ENCODE peak calls at places on chromosomes 13 and 19, in eight cellular contexts. Q is PC-3, M is psoas muscle, P is body of pancreas, C is AG10803, O is pancreas, I is lower leg skin, H is tibial nerve. K is an unnamed sample.

GRCh38 chr13:35475131-35475959 is 1.1 kb downstream of the MAB21L1 start:
- DNase-seq in P (no peak), O (no peak), M (peak), Q (no peak), I (no peak), H (peak), C (peak), K (no peak)

GRCh38 chr13:20405691-20406090 is 120.0 kb downstream of the CRYL1 start:
- DNase-seq in Q (no peak), P (no peak), O (no peak), H (no peak), M (no peak), I (peak), C (no peak), K (no peak)

GRCh38 chr19:34589730-34590129 is 87.2 kb downstream of the SCGB2B2 start:
- DNase-seq in P (peak), I (no peak), O (peak), Q (no peak), M (no peak), H (no peak), C (no peak), K (no peak)

GRCh38 chr13:27476943-27477681 is 26.7 kb upstream of the MTIF3 start:
- DNase-seq in Q (peak), M (no peak), I (no peak), P (peak), C (peak), H (no peak), O (peak), K (peak)

GRCh38 chr13:97276862-97277269 is 54.7 kb downstream of the MBNL2 start:
- DNase-seq in C (no peak), P (no peak), Q (no peak), I (no peak), O (no peak), M (no peak), H (no peak), K (no peak)

GRCh38 chr13:114034481-114034891 is 60.6 kb upstream of the C13orf46 start:
- DNase-seq in P (no peak), H (no peak), Q (no peak), C (no peak), I (no peak), O (no peak), M (no peak), K (no peak)

GRCh38 chr13:111166882-111167281 is 51.8 kb downstream of the ARHGEF7 start:
- DNase-seq in H (no peak), O (no peak), P (no peak), M (no peak), Q (no peak), I (no peak), C (no peak), K (no peak)

GRCh38 chr13:27952931-27953670 is 16.0 kb downstream of the CDX2 start:
- DNase-seq in O (peak), M (no peak), I (no peak), H (no peak), P (peak), C (no peak), Q (no peak), K (peak)

GRCh38 chr19:38640368-38640767 is 7.1 kb upstream of the ACTN4 start:
- DNase-seq in O (no peak), I (no peak), M (no peak), Q (no peak), P (no peak), C (no peak), H (no peak), K (no peak)

GRCh38 chr13:107866007-107866665 is 349.2 kb downstream of the LIG4 start:
- DNase-seq in O (no peak), M (no peak), P (peak), I (no peak), H (no peak), Q (peak), C (peak), K (peak)

GRCh38 chr13:37942929-37943328 is 73.4 kb upstream of the TRPC4 start:
- DNase-seq in C (no peak), H (no peak), Q (no peak), I (no peak), P (no peak), O (no peak), M (no peak), K (no peak)

GRCh38 chr19:10001899-10002298 is 8.4 kb downstream of the COL5A3 start:
- DNase-seq in O (peak), H (no peak), Q (peak), M (peak), C (peak), I (no peak), P (peak), K (peak)

GRCh38 chr13:36026556-36026955 is 104.6 kb downstream of the DCLK1 start:
- DNase-seq in H (no peak), Q (no peak), I (no peak), M (no peak), P (no peak), O (no peak), C (no peak), K (no peak)

GRCh38 chr13:73290844-73291243 is 232.0 kb downstream of the KLF5 start:
- DNase-seq in P (no peak), H (no peak), C (no peak), Q (no peak), I (no peak), M (no peak), O (no peak), K (no peak)

GRCh38 chr13:45370922-45371406 is 30.0 kb upstream of the TPT1 start:
- DNase-seq in M (peak), C (peak), I (peak), O (peak), Q (peak), H (peak), P (peak), K (no peak)

GRCh38 chr13:94825507-94825906 is 113.2 kb upstream of the SOX21 start:
- DNase-seq in M (peak), I (no peak), Q (no peak), P (peak), O (peak), C (peak), H (peak), K (no peak)

GRCh38 chr13:83297591-83298305 is 584.5 kb downstream of the SLITRK1 start:
- DNase-seq in M (peak), Q (no peak), I (no peak), O (no peak), P (no peak), C (peak), H (no peak), K (no peak)

GRCh38 chr13:97535619-97536018 is 101.7 kb downstream of the RAP2A start:
- DNase-seq in H (no peak), P (no peak), O (no peak), Q (peak), I (no peak), M (no peak), C (peak), K (no peak)

GRCh38 chr13:63307239-63307638 is 1891.6 kb upstream of the PCDH20 start:
- DNase-seq in H (no peak), Q (peak), C (no peak), I (no peak), O (peak), M (no peak), P (peak), K (no peak)

GRCh38 chr19:55342044-55342531 is 2.4 kb downstream of the KMT5C start:
- DNase-seq in O (no peak), Q (no peak), H (no peak), P (no peak), C (no peak), M (no peak), I (no peak), K (no peak)

GRCh38 chr13:41263261-41263971 is at the start of gene MTRF1:
- DNase-seq in O (peak), Q (peak), P (peak), M (peak), H (peak), I (peak), C (peak), K (peak)

GRCh38 chr13:23771966-23772365 is 117.2 kb downstream of the MIPEP start:
- DNase-seq in I (no peak), O (no peak), H (no peak), Q (peak), C (peak), P (no peak), M (no peak), K (no peak)

GRCh38 chr13:56561327-56561726 is 579.4 kb upstream of the PRR20A start:
- DNase-seq in Q (peak), O (no peak), C (no peak), I (no peak), M (no peak), P (no peak), H (no peak), K (no peak)

GRCh38 chr13:78401833-78402232 is 201.5 kb downstream of the POU4F1 start:
- DNase-seq in Q (no peak), I (no peak), P (no peak), C (no peak), M (no peak), H (no peak), O (no peak), K (no peak)

GRCh38 chr19:34837262-34837661 is 64.2 kb upstream of the ZNF599 start:
- DNase-seq in Q (no peak), M (peak), H (no peak), O (peak), P (peak), C (no peak), I (no peak), K (no peak)

GRCh38 chr19:13163609-13164364 is 13.6 kb downstream of the IER2 start:
- DNase-seq in O (peak), I (peak), H (peak), M (peak), C (peak), Q (peak), P (peak), K (peak)

GRCh38 chr13:32504263-32504662 is 34.3 kb downstream of the N4BP2L2 start:
- DNase-seq in Q (no peak), C (no peak), O (no peak), P (no peak), M (no peak), I (no peak), H (no peak), K (no peak)

GRCh38 chr19:17266589-17266974 is 661 bp upstream of the BABAM1 start:
- DNase-seq in Q (no peak), I (no peak), H (no peak), M (no peak), O (no peak), C (no peak), P (no peak), K (no peak)

GRCh38 chr19:13001502-13002388 is 6.5 kb downstream of the NFIX start:
- DNase-seq in I (no peak), M (peak), O (peak), H (no peak), Q (no peak), P (no peak), C (peak), K (no peak)

GRCh38 chr13:21691500-21691899 is 20.6 kb downstream of the FGF9 start:
- DNase-seq in C (no peak), H (no peak), P (no peak), M (no peak), O (no peak), I (no peak), Q (no peak), K (no peak)

GRCh38 chr19:14059093-14059480 is 2.8 kb downstream of the PALM3 start:
- DNase-seq in I (peak), Q (no peak), M (peak), H (no peak), O (no peak), C (no peak), P (no peak), K (no peak)

GRCh38 chr13:59176775-59177174 is 987.0 kb downstream of the DIAPH3 start:
- DNase-seq in I (no peak), C (no peak), H (no peak), M (no peak), O (no peak), Q (peak), P (no peak), K (no peak)

GRCh38 chr19:10325732-10326131 is 7.6 kb downstream of the RAVER1 start:
- DNase-seq in P (no peak), H (no peak), C (no peak), O (no peak), M (no peak), I (no peak), Q (no peak), K (no peak)

GRCh38 chr19:8826371-8826770 is 5.7 kb downstream of the ZNF558 start:
- DNase-seq in H (no peak), I (peak), O (no peak), M (no peak), P (no peak), Q (peak), C (no peak), K (peak)

DNA sequence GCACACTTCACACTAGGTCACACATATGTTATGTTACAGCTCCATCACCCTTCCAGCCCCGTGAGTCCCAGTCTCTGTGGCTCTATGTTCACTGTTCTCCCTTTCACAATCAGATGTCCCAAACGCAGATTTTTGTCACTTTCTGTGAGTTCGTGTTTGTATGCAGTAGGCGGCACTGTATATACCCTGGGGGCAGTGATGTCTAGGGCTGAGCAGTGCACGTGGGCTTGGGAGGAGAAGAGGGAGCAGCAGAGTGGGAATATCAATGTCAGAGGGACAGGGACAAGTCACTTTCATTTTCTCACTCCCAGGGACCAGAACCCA is 22.0 kb downstream of the PSG1 start:
- DNase-seq in H (no peak), I (no peak), O (no peak), P (no peak), C (no peak), M (no peak), Q (no peak), K (no peak)
- TF ChIP-seq CTCF in H (no peak), I (no peak), O (no peak), P (no peak), C (no peak), M (no peak), Q (peak), K (no peak)

GRCh38 chr19:52749780-52750179 is 14.9 kb upstream of the ZNF611 start:
- DNase-seq in I (no peak), C (no peak), Q (no peak), P (no peak), M (no peak), O (no peak), H (no peak), K (no peak)

GRCh38 chr19:52742516-52742915 is 7.7 kb upstream of the ZNF611 start:
- DNase-seq in Q (no peak), I (no peak), M (no peak), H (no peak), C (no peak), O (no peak), P (no peak), K (no peak)

DNA sequence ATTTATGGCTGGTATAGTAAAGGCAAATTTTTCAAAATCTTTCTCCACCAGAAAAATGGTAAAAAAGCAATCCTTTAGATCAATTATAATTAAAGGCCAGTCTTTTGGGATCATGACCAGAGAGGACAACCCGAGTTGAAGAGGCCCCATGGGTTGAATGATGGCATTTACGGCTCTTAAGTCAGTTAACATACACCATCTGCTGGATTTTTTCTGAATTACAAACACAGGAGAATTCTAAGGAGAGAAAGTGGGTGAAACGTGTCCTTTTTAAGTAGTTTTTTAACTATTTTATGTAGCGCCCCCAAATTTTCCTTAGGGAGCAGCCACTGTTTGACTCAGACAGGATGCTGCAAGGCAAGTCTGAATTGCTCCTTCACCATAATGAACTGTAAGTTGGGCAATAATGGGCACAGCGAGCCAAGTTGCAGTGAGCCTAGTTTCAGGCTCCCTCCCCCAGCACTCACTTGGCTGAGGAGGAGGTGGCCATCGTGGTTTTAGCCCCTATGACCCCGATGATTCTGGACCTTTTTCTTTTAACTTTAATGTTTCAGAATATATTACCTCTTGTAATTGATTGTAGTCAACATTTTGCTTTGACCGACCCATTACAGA is 13.6 kb upstream of the ZNF611 start:
- DNase-seq in C (peak), P (peak), H (no peak), Q (peak), M (peak), O (no peak), I (no peak), K (no peak)
- TF ChIP-seq CTCF in C (peak), P (peak), H (no peak), Q (peak), M (peak), O (no peak), I (no peak), K (no peak)

GRCh38 chr19:48064509-48064908 is 20.6 kb upstream of the CABP5 start:
- DNase-seq in H (no peak), C (no peak), O (no peak), I (no peak), P (no peak), M (no peak), Q (no peak), K (no peak)

DNA sequence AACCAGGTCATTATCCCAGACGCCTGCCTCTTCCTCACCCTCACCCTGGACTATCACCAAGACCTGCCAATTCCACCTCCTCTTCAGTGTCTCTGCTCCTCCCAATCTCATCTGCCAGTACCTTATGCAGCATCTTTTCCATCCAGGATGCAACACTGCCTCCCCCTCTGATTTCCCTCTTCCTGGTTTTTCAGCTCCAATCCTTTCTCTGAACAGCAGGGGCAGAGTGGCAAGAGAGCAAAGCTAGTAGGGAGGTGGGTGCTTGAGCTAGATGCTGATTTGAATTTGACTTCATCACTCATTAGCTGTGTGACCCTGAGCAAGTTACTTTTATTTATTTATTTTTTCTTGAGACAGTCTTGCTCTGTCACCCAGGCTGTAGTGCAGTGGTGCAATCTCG is 25.6 kb upstream of the CABP5 start:
- DNase-seq in H (no peak), O (no peak), C (no peak), I (no peak), M (no peak), Q (no peak), P (no peak), K (no peak)
- TF ChIP-seq CTCF in H (no peak), O (no peak), C (no peak), I (no peak), M (no peak), Q (no peak), P (no peak), K (no peak)

GRCh38 chr19:18601875-18602274 is 4.7 kb downstream of the CRLF1 start:
- DNase-seq in P (no peak), M (no peak), Q (no peak), O (no peak), H (no peak), C (no peak), I (no peak), K (no peak)

GRCh38 chr19:18604820-18605159 is 1.8 kb downstream of the CRLF1 start:
- DNase-seq in M (no peak), O (no peak), C (no peak), I (no peak), H (no peak), P (no peak), Q (no peak), K (no peak)

GRCh38 chr19:18605196-18605545 is 1.4 kb downstream of the CRLF1 start:
- DNase-seq in C (no peak), P (no peak), M (no peak), H (no peak), I (no peak), O (no peak), Q (no peak), K (no peak)

GRCh38 chr19:18603958-18604819 is 2.4 kb downstream of the CRLF1 start:
- DNase-seq in I (no peak), P (no peak), M (no peak), O (no peak), H (no peak), Q (no peak), C (no peak), K (no peak)

GRCh38 chr19:18603255-18603957 is 3.2 kb downstream of the CRLF1 start:
- DNase-seq in Q (peak), I (peak), P (no peak), O (no peak), H (no peak), C (peak), M (peak), K (no peak)
- TF ChIP-seq CTCF in Q (peak), I (no peak), P (no peak), O (no peak), H (no peak), C (peak), M (no peak), K (no peak)

GRCh38 chr13:84607614-84608013 is 725.3 kb upstream of the SLITRK1 start:
- DNase-seq in H (no peak), M (peak), P (no peak), C (peak), I (no peak), Q (peak), O (no peak), K (no peak)

GRCh38 chr13:84606616-84607015 is 724.3 kb upstream of the SLITRK1 start:
- DNase-seq in Q (no peak), C (no peak), I (no peak), O (no peak), P (no peak), M (no peak), H (no peak), K (no peak)

GRCh38 chr13:84609716-84610115 is 727.4 kb upstream of the SLITRK1 start:
- DNase-seq in O (no peak), I (no peak), P (no peak), M (no peak), H (no peak), Q (peak), C (peak), K (no peak)

GRCh38 chr13:84605927-84606326 is 723.7 kb upstream of the SLITRK1 start:
- DNase-seq in H (no peak), M (no peak), C (no peak), Q (no peak), P (no peak), O (no peak), I (no peak), K (no peak)
- TF ChIP-seq CTCF in H (no peak), M (no peak), C (no peak), Q (peak), P (no peak), O (no peak), I (no peak), K (no peak)

DNA sequence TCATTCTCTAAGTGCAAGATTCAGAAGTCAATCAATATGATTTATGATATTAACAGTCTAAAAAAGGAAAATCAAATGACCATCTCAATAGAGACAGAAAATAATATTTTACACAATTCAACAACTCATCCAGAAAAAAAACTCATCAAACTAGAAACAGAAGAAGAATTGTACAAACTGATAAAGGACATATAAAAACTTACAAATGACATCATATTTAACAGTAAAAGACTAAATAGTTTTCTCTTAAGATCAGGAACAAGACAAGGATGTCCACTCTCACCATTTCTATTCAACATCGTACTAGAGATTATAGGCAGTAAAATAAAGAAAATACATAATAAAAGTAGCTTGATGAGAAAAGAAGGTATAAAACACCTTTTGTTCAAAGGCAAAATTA is 527.3 kb downstream of the DACH1 start:
- DNase-seq in Q (no peak), I (no peak), M (no peak), O (no peak), P (no peak), C (no peak), H (no peak), K (no peak)
- TF ChIP-seq CTCF in Q (no peak), I (no peak), M (no peak), O (no peak), P (no peak), C (no peak), H (no peak), K (no peak)

GRCh38 chr19:45508931-45509691 is 1.8 kb downstream of the VASP start:
- DNase-seq in H (no peak), C (peak), P (peak), O (peak), I (peak), M (peak), Q (peak), K (peak)
- TF ChIP-seq CTCF in H (no peak), C (no peak), P (no peak), O (no peak), I (no peak), M (no peak), Q (no peak), K (no peak)

K was measured in Calu3.